ENCODE peak calls at places on chromosomes 13 and 19, in six cellular contexts. D is stomach, J is breast epithelium, I is transverse colon, N is sigmoid colon, F is H1. L is an unnamed sample.

GRCh38 chr19:30065680-30066606 is 123.9 kb downstream of the URI1 start:
- DNase-seq in D (peak; percentile 23), I (peak; percentile 0), F (no peak), J (no peak), N (no peak), L (peak; percentile 54)

GRCh38 chr19:44576843-44577565 is 36.4 kb upstream of the IGSF23 start:
- DNase-seq in D (peak; percentile 56), F (no peak), I (peak; percentile 57), J (no peak), N (no peak), L (no peak)

GRCh38 chr13:85497652-85498051 is 301.6 kb downstream of the SLITRK6 start:
- DNase-seq in D (no peak), J (no peak), I (no peak), F (no peak), N (no peak), L (no peak)

GRCh38 chr19:41297628-41298326 is 12.2 kb upstream of the CCDC97 start:
- DNase-seq in I (peak; percentile 71), F (no peak), J (no peak), N (peak; percentile 63), D (peak; percentile 46), L (peak; percentile 82)

GRCh38 chr19:39997595-39998216 is 846 bp downstream of the ZNF546 start:
- DNase-seq in D (no peak), F (no peak), J (no peak), I (no peak), N (no peak), L (no peak)

GRCh38 chr13:59012731-59013130 is 1151.0 kb downstream of the DIAPH3 start:
- DNase-seq in J (no peak), F (no peak), D (no peak), I (no peak), N (no peak), L (no peak)

GRCh38 chr19:56832352-56832928 is 8.1 kb downstream of the PEG3 start:
- DNase-seq in F (no peak), N (no peak), J (no peak), I (no peak), D (no peak), L (no peak)

GRCh38 chr13:31846182-31846938 is 107.0 kb downstream of the RXFP2 start:
- DNase-seq in F (peak; percentile 58), N (peak; percentile 89), I (peak; percentile 83), J (peak; percentile 67), D (peak; percentile 90), L (peak; percentile 93)

GRCh38 chr19:45959517-45960025 is 14.1 kb downstream of the NOVA2 start:
- DNase-seq in D (no peak), F (no peak), N (no peak), J (no peak), I (no peak), L (no peak)

GRCh38 chr19:45958763-45959516 is 14.7 kb downstream of the NOVA2 start:
- DNase-seq in J (no peak), N (no peak), I (no peak), F (no peak), D (no peak), L (no peak)

GRCh38 chr19:45960595-45961235 is 12.9 kb downstream of the NOVA2 start:
- DNase-seq in F (no peak), I (no peak), J (no peak), N (no peak), D (no peak), L (no peak)

GRCh38 chr19:45958320-45958719 is 15.3 kb downstream of the NOVA2 start:
- DNase-seq in D (no peak), N (no peak), F (no peak), J (no peak), I (no peak), L (no peak)

DNA sequence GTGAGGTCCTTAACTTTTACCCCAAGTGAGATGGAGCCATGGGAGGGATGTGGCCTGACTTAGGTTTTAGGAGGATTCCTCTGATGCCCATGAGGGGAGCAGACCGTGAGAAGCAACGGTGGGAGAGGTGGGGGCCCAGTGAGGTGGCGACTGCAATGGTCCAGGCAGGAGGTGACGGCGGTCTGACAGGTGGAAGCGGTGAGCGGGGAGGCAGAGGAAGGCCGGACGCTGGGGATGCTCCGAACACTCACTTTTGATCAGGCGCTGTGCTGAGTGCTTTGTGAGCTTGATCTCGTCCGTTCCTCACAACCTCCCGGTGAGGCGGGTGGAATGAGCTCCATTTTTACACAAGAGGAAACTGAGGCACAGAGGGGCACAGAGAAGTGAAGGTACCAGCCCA is 11.6 kb downstream of the NOVA2 start:
- DNase-seq in D (no peak), F (no peak), I (no peak), J (no peak), N (no peak), L (no peak)
- H3K27me3 ChIP-seq in D (peaks cover 87% of the 10 kb centered on the region), F (no peaks in the 10 kb centered on the region), I (peaks cover 51% of the 10 kb centered on the region), J (no peaks in the 10 kb centered on the region), N (no peaks in the 10 kb centered on the region), L (peaks cover 81% of the 10 kb centered on the region)

DNA sequence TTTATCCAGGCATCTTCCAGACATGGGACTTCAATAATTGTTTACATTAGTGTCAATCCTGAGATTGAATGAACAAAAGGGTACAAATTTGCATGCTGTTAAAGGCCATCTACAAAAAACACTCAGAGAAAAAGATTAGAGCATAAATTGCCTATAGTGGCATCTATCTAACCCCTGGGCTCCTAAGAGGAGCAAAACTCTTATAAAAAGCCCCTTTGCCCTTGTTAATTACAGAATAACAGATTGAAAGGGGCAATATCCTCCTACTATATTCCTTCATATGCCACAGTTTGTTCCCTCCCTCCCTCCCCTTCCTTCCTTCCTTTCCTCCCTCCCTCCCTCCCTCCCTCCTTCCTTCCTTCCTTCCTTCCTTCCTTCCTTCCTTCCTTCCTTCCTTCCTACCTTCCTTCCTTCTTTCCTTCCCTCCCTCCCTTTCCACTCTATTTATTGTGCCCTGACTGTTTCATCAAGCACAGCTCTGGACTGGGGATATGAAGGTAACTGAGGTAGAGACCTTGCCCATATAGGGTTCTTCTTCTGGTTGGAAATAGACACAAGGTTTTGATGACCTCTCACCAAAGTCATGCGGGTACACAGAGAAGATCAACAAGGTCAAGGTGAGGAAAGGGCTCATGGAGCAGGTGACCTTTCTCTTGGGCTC is 49.5 kb downstream of the PCDH8 start:
- DNase-seq in I (no peak), F (no peak), N (no peak), D (no peak), J (no peak), L (no peak)
- TF ChIP-seq POLR2AphosphoS5 in I (no peak), F (no peak), N (no peak), D (no peak), J (no peak), L (no peak)

GRCh38 chr13:39605677-39606320 is 2.8 kb upstream of the LHFPL6 start:
- DNase-seq in F (no peak), D (no peak), N (no peak), I (no peak), J (no peak), L (no peak)

GRCh38 chr13:39602277-39602613 is 748 bp downstream of the LHFPL6 start:
- DNase-seq in J (no peak), N (no peak), I (no peak), D (no peak), F (no peak), L (no peak)

GRCh38 chr13:39602614-39603366 is at the start of gene LHFPL6:
- DNase-seq in N (peak; percentile 94), F (peak; percentile 46), J (peak; percentile 77), D (peak; percentile 73), I (peak; percentile 75), L (peak; percentile 87)

GRCh38 chr13:39603424-39603947 is 493 bp upstream of the LHFPL6 start:
- DNase-seq in N (no peak), I (peak; percentile 8), D (no peak), J (no peak), F (no peak), L (no peak)

DNA sequence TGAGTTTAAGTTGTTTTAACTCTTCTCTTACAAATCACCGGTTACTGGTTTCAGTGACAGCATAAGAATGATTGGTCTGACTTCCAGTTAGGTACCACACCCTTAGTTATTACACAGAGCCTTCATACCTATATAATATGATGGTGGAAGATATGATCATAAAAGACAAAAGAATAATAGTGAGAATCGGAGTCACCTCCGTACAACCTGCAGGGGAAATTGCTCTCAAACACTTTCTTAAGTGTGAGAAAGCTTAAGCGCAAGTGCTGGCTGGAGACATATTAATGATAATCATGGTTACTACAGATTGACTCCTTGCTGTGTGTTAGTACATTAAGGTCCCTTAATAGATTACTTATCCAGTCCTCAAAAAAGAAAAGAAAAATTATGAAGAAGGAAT is 1.7 kb upstream of the LHFPL6 start:
- DNase-seq in I (no peak), N (no peak), J (no peak), F (no peak), D (no peak), L (no peak)
- H3K27me3 ChIP-seq in I (peaks cover 41% of the 10 kb centered on the region), N (no peaks in the 10 kb centered on the region), J (no peaks in the 10 kb centered on the region), F (peaks cover 8% of the 10 kb centered on the region), D (peaks cover 31% of the 10 kb centered on the region), L (peaks cover 21% of the 10 kb centered on the region)

DNA sequence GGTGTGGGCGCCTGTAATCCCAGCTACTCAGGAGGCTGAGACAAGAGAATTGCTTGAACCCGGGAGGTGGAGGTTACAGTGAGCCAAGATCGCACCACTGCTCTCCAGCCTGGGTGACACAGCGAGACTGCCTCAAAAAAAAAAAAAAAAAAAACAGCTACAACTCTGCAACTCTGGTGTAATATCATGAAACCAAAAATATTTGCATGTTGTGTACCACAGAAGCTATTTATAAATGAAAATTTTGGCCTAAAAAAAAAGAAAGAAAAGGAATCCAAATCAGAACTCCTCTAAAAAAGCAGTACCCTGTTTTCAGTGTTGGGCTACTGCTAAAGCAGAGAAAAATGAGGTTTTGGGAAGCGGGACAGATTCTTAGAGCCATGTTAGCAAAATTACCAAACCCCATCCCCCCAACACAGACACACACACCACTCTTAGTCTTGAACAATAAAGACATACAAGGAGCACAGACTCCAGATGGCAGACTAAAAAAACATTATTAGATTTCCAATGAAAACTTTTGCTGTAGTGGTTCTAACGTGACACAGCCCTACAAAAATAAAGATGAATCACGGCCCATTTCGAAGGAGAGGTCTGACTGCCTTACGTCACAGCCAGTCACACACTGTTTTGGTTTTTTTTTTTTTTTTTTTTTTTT is 51.5 kb downstream of the INSR start:
- DNase-seq in J (no peak), F (no peak), D (no peak), N (no peak), I (no peak), L (no peak)
- TF ChIP-seq POLR2AphosphoS5 in J (no peak), F (no peak), D (no peak), N (peak; percentile 44), I (no peak), L (no peak)

GRCh38 chr13:23866420-23867026 is 22.7 kb downstream of the MIPEP start:
- DNase-seq in N (no peak), D (no peak), F (no peak), J (no peak), I (no peak), L (no peak)
- H3K27me3 ChIP-seq in N (no peaks in the 10 kb centered on the region), D (no peaks in the 10 kb centered on the region), F (no peaks in the 10 kb centered on the region), J (no peaks in the 10 kb centered on the region), I (no peaks in the 10 kb centered on the region), L (no peaks in the 10 kb centered on the region)

L was measured in spleen.